ENCODE peak calls at places on chromosomes 12 and 14, in eight cellular contexts. H, Z, G, N, A, X, U and K are unnamed samples.

GRCh38 chr12:108949976-108950375 is 70.1 kb downstream of the DAO start:
- DNase-seq in U (no peak), Z (no peak), A (no peak), X (no peak), N (no peak), G (no peak), H (no peak), K (no peak)

GRCh38 chr14:101365329-101366158 is 195.8 kb upstream of the DIO3 start:
- DNase-seq in N (no peak), H (no peak), U (no peak), Z (peak; percentile 8), A (no peak), X (no peak), G (no peak), K (no peak)

GRCh38 chr12:26246483-26247164 is 51.3 kb downstream of the SSPN start:
- DNase-seq in N (no peak), H (no peak), X (no peak), A (no peak), G (no peak), Z (no peak), U (peak; percentile 69), K (no peak)

GRCh38 chr12:69583203-69583602 is 2.1 kb upstream of the CCT2 start:
- DNase-seq in N (no peak), Z (peak; percentile 11), G (no peak), X (no peak), A (no peak), H (no peak), U (no peak), K (no peak)

GRCh38 chr14:55915464-55915863 is 202.7 kb upstream of the PELI2 start:
- DNase-seq in H (no peak), Z (no peak), X (no peak), G (no peak), U (no peak), A (no peak), N (no peak), K (no peak)

GRCh38 chr14:91269076-91269991 is 24.8 kb upstream of the GPR68 start:
- DNase-seq in A (peak; percentile 51), Z (peak; percentile 58), N (no peak), X (no peak), G (no peak), U (no peak), H (no peak), K (no peak)

GRCh38 chr14:35632276-35633071 is 98.5 kb downstream of the INSM2 start:
- DNase-seq in A (peak; percentile 18), G (no peak), N (no peak), U (no peak), Z (peak; percentile 9), X (no peak), H (no peak), K (no peak)

GRCh38 chr12:42468341-42468821 is 121.2 kb downstream of the PRICKLE1 start:
- DNase-seq in U (no peak), Z (no peak), G (no peak), N (no peak), A (no peak), X (no peak), H (peak; percentile 13), K (no peak)

GRCh38 chr12:127966331-127966730 is 300.6 kb upstream of the TMEM132C start:
- DNase-seq in N (no peak), X (no peak), H (no peak), A (no peak), U (no peak), G (no peak), Z (no peak), K (no peak)

GRCh38 chr12:104477812-104478388 is 21.2 kb downstream of the CHST11 start:
- DNase-seq in H (no peak), U (no peak), A (no peak), Z (no peak), N (no peak), G (no peak), X (no peak), K (no peak)

GRCh38 chr12:4992881-4993280 is 50.8 kb upstream of the KCNA5 start:
- DNase-seq in N (no peak), G (no peak), A (no peak), H (no peak), U (no peak), Z (no peak), X (no peak), K (no peak)

GRCh38 chr12:106226884-106227640 is 20.8 kb downstream of the CKAP4 start:
- DNase-seq in G (no peak), U (no peak), A (peak; percentile 86), X (no peak), Z (peak; percentile 83), N (no peak), H (no peak), K (no peak)

GRCh38 chr14:91264151-91265150 is 19.9 kb upstream of the GPR68 start:
- DNase-seq in N (peak; percentile 36), A (peak; percentile 72), H (peak; percentile 48), Z (peak; percentile 64), U (peak; percentile 57), X (no peak), G (no peak), K (no peak)

GRCh38 chr12:88361493-88361892 is 218.8 kb downstream of the KITLG start:
- DNase-seq in A (peak; percentile 7), X (no peak), G (no peak), U (no peak), N (no peak), Z (no peak), H (no peak), K (no peak)